ENCODE peak calls at places on chromosome 22, in ten cellular contexts. S is BJ; W is NCI-H2171; Q is activated T-helper 1 cell treated with Interleukin-2 at 50 U/mL for 16 hours; D is fibroblast of the aortic adventitia; O is CD8-positive, alpha-beta T cell; R is LHCN-M2; H is Calu3; P is tibial artery; G is stimulated activated CD4-positive, alpha-beta T cell treated with anti-CD3 and anti-CD28 coated beads, Interleukin-4, amount 100 ng/mL, for 4 hours. I is an unnamed sample.

GRCh38 chr22:44634426-44635321 is 67.3 kb upstream of the PRR5 start:
- DNase-seq in G (no peak), Q (no peak), S (no peak), O (no peak), R (no peak), H (no peak), D (no peak), W (no peak), P (peak), I (no peak)

GRCh38 chr22:34036936-34037335 is 116.7 kb upstream of the LARGE1 start:
- DNase-seq in R (no peak), G (no peak), P (no peak), O (no peak), S (no peak), Q (no peak), W (no peak), D (no peak), H (no peak), I (no peak)

GRCh38 chr22:36245805-36246356 is 6.6 kb upstream of the APOL2 start:
- DNase-seq in W (no peak), O (no peak), G (no peak), P (no peak), H (no peak), R (no peak), Q (no peak), D (no peak), S (no peak), I (no peak)

GRCh38 chr22:38153821-38154562 is 27.6 kb downstream of the PLA2G6 start:
- DNase-seq in H (no peak), R (no peak), Q (no peak), D (no peak), P (peak), S (no peak), G (no peak), O (no peak), W (no peak), I (no peak)

GRCh38 chr22:32847067-32847491 is 45.6 kb downstream of the TIMP3 start:
- DNase-seq in D (peak), Q (no peak), P (peak), R (no peak), W (peak), S (no peak), O (no peak), G (no peak), H (no peak), I (peak)

GRCh38 chr22:39242809-39243442 is 1.9 kb downstream of the PDGFB start:
- DNase-seq in D (no peak), Q (peak), R (no peak), S (no peak), G (no peak), P (no peak), O (no peak), H (peak), W (peak), I (no peak)

GRCh38 chr22:48441553-48441850 is 1386.2 kb downstream of the BRD1 start:
- DNase-seq in Q (no peak), O (no peak), D (no peak), R (no peak), G (no peak), P (no peak), W (no peak), H (no peak), S (no peak), I (no peak)

GRCh38 chr22:28911777-28912669 is 28.7 kb downstream of the ZNRF3 start:
- DNase-seq in S (peak), H (no peak), W (no peak), G (no peak), O (no peak), D (peak), R (peak), Q (no peak), P (no peak), I (no peak)

GRCh38 chr22:27144345-27144744 is 487.0 kb downstream of the MIAT start:
- DNase-seq in G (no peak), O (no peak), S (no peak), H (no peak), D (no peak), R (no peak), P (no peak), Q (no peak), W (no peak), I (no peak)

GRCh38 chr22:28505416-28506156 is 174.1 kb downstream of the TTC28 start:
- DNase-seq in O (no peak), Q (no peak), W (no peak), H (no peak), G (no peak), R (peak), S (no peak), D (peak), P (no peak), I (no peak)

GRCh38 chr22:49626361-49627216 is 201.1 kb downstream of the BRD1 start:
- DNase-seq in D (no peak), S (no peak), H (no peak), P (peak), G (no peak), W (no peak), Q (no peak), R (no peak), O (no peak), I (no peak)

I was measured in tibial nerve.